ENCODE peak calls at places on chromosomes 4 and X, in ten cellular contexts. H, F, U, T, S, G, C, E, X and W are unnamed samples.

GRCh38 chr4:78312989-78313753 is 238.4 kb upstream of the ANXA3 start:
- DNase-seq in F (no peak), X (no peak), E (no peak), G (no peak), S (no peak), H (no peak), U (no peak), T (no peak), C (no peak), W (no peak)

GRCh38 chr4:93897559-93897958 is 69.0 kb downstream of the ATOH1 start:
- DNase-seq in X (no peak), G (peak; percentile 21), F (no peak), E (peak; percentile 5), U (no peak), C (no peak), S (peak; percentile 1), H (peak; percentile 8), T (peak; percentile 42), W (no peak)

GRCh38 chrX:129494887-129495286 is 28.4 kb downstream of the SMARCA1 start:
- DNase-seq in H (no peak), T (no peak), C (no peak), S (no peak), G (no peak), X (no peak), F (no peak), E (no peak), U (no peak), W (no peak)

GRCh38 chr4:64718091-64718490 is 308.8 kb upstream of the TECRL start:
- DNase-seq in T (peak; percentile 76), H (peak; percentile 59), E (no peak), F (no peak), U (no peak), G (no peak), S (no peak), X (no peak), C (no peak), W (no peak)

GRCh38 chr4:138953962-138954371 is 61.6 kb upstream of the NOCT start:
- DNase-seq in T (peak; percentile 22), F (no peak), H (no peak), G (peak; percentile 28), E (no peak), U (no peak), S (no peak), C (peak; percentile 1), X (no peak), W (no peak)

GRCh38 chr4:7327341-7327885 is 107.3 kb downstream of the PSAPL1 start:
- DNase-seq in G (no peak), H (no peak), S (no peak), F (peak; percentile 66), U (no peak), T (no peak), C (no peak), E (no peak), X (no peak), W (no peak)

GRCh38 chr4:4990857-4991540 is 28.3 kb downstream of the CYTL1 start:
- DNase-seq in S (peak; percentile 21), E (no peak), U (no peak), T (peak; percentile 81), F (no peak), X (no peak), H (no peak), G (peak; percentile 22), C (peak; percentile 64), W (no peak)

GRCh38 chr4:26937136-26937535 is 76.5 kb downstream of the STIM2 start:
- DNase-seq in S (no peak), G (no peak), X (no peak), F (no peak), E (no peak), H (peak; percentile 17), C (no peak), U (no peak), T (no peak), W (no peak)

GRCh38 chr4:2445571-2445970 is 23.3 kb upstream of the RNF4 start:
- DNase-seq in S (no peak), E (no peak), G (no peak), H (no peak), T (no peak), U (no peak), X (no peak), F (no peak), C (no peak), W (no peak)

GRCh38 chr4:98746936-98747658 is 88.7 kb upstream of the TSPAN5 start:
- DNase-seq in S (no peak), C (no peak), U (no peak), G (no peak), F (no peak), T (no peak), H (no peak), E (no peak), X (no peak), W (no peak)

GRCh38 chrX:10761447-10761846 is 141.1 kb upstream of the MID1 start:
- DNase-seq in G (no peak), S (no peak), X (no peak), U (no peak), F (no peak), E (no peak), C (no peak), H (no peak), T (no peak), W (no peak)

GRCh38 chr4:25486171-25486570 is 109.1 kb downstream of the ANAPC4 start:
- DNase-seq in G (peak; percentile 82), U (no peak), E (no peak), H (peak; percentile 34), C (no peak), T (peak; percentile 50), X (no peak), S (peak; percentile 56), F (no peak), W (no peak)

GRCh38 chrX:140733766-140734342 is 24.3 kb downstream of the LINC00632 start:
- DNase-seq in U (no peak), X (no peak), F (no peak), T (peak; percentile 59), C (peak; percentile 17), G (peak; percentile 43), H (peak; percentile 48), E (no peak), S (peak; percentile 29), W (no peak)

GRCh38 chr4:41611881-41612871 is 74.2 kb downstream of the LIMCH1 start:
- DNase-seq in T (peak; percentile 92), S (peak; percentile 33), C (peak; percentile 54), U (peak; percentile 37), F (peak; percentile 93), G (peak; percentile 69), X (no peak), E (no peak), H (peak; percentile 69), W (peak; percentile 55)

GRCh38 chr4:179196511-179196910 is 1754.3 kb upstream of the AGA start:
- DNase-seq in G (no peak), F (no peak), H (peak; percentile 70), C (peak; percentile 36), T (peak; percentile 57), U (no peak), S (no peak), E (no peak), X (no peak), W (no peak)

GRCh38 chrX:105820247-105820646 is 2.1 kb upstream of the NRK start:
- DNase-seq in G (no peak), U (no peak), H (peak; percentile 33), S (no peak), F (no peak), C (no peak), E (no peak), T (no peak), X (no peak), W (no peak)

GRCh38 chr4:187908079-187908501 is 87.5 kb upstream of the ZFP42 start:
- DNase-seq in G (peak; percentile 12), C (no peak), X (no peak), F (peak; percentile 72), U (no peak), S (no peak), H (no peak), E (no peak), T (peak; percentile 68), W (no peak)

GRCh38 chr4:173434226-173434625 is 35.3 kb upstream of the SCRG1 start:
- DNase-seq in X (no peak), F (no peak), T (no peak), E (no peak), H (no peak), S (no peak), C (no peak), U (no peak), G (no peak), W (no peak)

GRCh38 chrX:129654652-129655546 is at the start of gene APLN:
- DNase-seq in F (peak; percentile 80), T (peak; percentile 45), E (no peak), H (peak; percentile 38), C (peak; percentile 40), U (peak; percentile 15), S (peak; percentile 37), G (peak; percentile 82), X (no peak), W (no peak)

GRCh38 chr4:185305979-185306442 is 89.7 kb downstream of the LRP2BP start:
- DNase-seq in U (no peak), E (no peak), F (no peak), H (peak; percentile 70), G (peak; percentile 56), S (peak; percentile 92), C (peak; percentile 93), T (peak; percentile 95), X (no peak), W (no peak)

GRCh38 chrX:93538575-93538974 is 134.8 kb downstream of the NAP1L3 start:
- DNase-seq in C (peak; percentile 3), T (peak; percentile 25), X (no peak), F (no peak), U (no peak), E (no peak), G (no peak), H (peak; percentile 3), S (peak; percentile 1), W (no peak)

GRCh38 chr4:156970501-156971167 is 965 bp downstream of the PDGFC start:
- DNase-seq in C (peak; percentile 65), F (peak; percentile 89), X (peak; percentile 4), G (peak; percentile 70), T (peak; percentile 56), S (peak; percentile 58), H (peak; percentile 85), E (no peak), U (peak; percentile 55), W (peak; percentile 37)

GRCh38 chrX:102765217-102765616 is 44.7 kb downstream of the GPRASP3 start:
- DNase-seq in H (no peak), E (no peak), T (peak; percentile 85), S (no peak), U (no peak), F (no peak), G (peak; percentile 93), X (no peak), C (peak; percentile 49), W (no peak)

GRCh38 chr4:11293866-11294265 is 134.8 kb downstream of the HS3ST1 start:
- DNase-seq in T (peak; percentile 18), H (no peak), X (no peak), U (no peak), E (no peak), C (no peak), F (no peak), G (no peak), S (no peak), W (no peak)

GRCh38 chr4:31156221-31156620 is 436.1 kb downstream of the PCDH7 start:
- DNase-seq in X (no peak), F (no peak), U (no peak), E (no peak), T (no peak), C (no peak), G (no peak), S (no peak), H (no peak), W (no peak)

GRCh38 chr4:89299153-89299789 is 8.3 kb downstream of the GPRIN3 start:
- DNase-seq in F (no peak), S (no peak), U (peak; percentile 8), T (no peak), E (no peak), H (no peak), C (peak; percentile 28), G (no peak), X (no peak), W (no peak)

GRCh38 chrX:146090732-146091131 is 273.1 kb downstream of the SLITRK2 start:
- DNase-seq in S (no peak), F (no peak), X (no peak), T (no peak), C (no peak), U (no peak), E (no peak), H (no peak), G (no peak), W (no peak)

GRCh38 chr4:174398728-174399127 is 115.0 kb downstream of the CEP44 start:
- DNase-seq in C (no peak), U (no peak), X (no peak), S (no peak), E (no peak), H (no peak), G (no peak), T (peak; percentile 69), F (no peak), W (no peak)